ENCODE peak calls at places on chromosomes 11 and 22, in nine cellular contexts. K is stimulated activated CD8-positive, alpha-beta memory T cell treated with anti-CD3 and anti-CD28 coated beads, Interleukin-15, amount 100 ng/mL, for 4 hours; T is stimulated activated CD4-positive, alpha-beta T cell treated with anti-CD3 and anti-CD28 coated beads, TNF-alpha, amount 100 ng/mL, for 4 hours; L is effector memory CD4-positive, alpha-beta T cell; V is amygdala; F is LoVo; U is T-helper 1 cell; I is MV-4-11; P is activated CD8-positive, alpha-beta memory T cell treated with anti-CD3 and anti-CD28 coated beads for 1 hour. N is an unnamed sample.

GRCh38 chr11:17578958-17579357 is 31.9 kb downstream of the OTOG start:
- DNase-seq in I (no peak), T (no peak), L (no peak), K (no peak), V (no peak), F (no peak), U (no peak), P (no peak), N (no peak)

GRCh38 chr11:17517186-17517585 is 27.0 kb downstream of the USH1C start:
- DNase-seq in T (no peak), L (no peak), V (no peak), U (no peak), F (no peak), P (no peak), K (no peak), I (no peak), N (no peak)

GRCh38 chr11:121572581-121573059 is 119.9 kb upstream of the SORL1-AS1 start:
- DNase-seq in F (no peak), T (no peak), L (no peak), I (peak; percentile 37), U (no peak), K (no peak), P (no peak), V (no peak), N (no peak)

GRCh38 chr11:86623041-86623621 is 49.3 kb downstream of the ME3 start:
- DNase-seq in K (no peak), U (no peak), F (no peak), I (no peak), T (no peak), V (no peak), P (no peak), L (no peak), N (no peak)

GRCh38 chr22:46357711-46358505 is 22.4 kb downstream of the TRMU start:
- DNase-seq in F (no peak), P (no peak), L (no peak), T (no peak), U (no peak), V (no peak), I (no peak), K (no peak), N (no peak)

GRCh38 chr11:79931692-79932091 is 490.9 kb upstream of the TENM4 start:
- DNase-seq in K (no peak), I (no peak), L (no peak), F (no peak), T (no peak), V (no peak), U (no peak), P (no peak), N (no peak)

GRCh38 chr22:20777420-20778177 is 3.7 kb downstream of the SERPIND1 start:
- DNase-seq in T (no peak), V (no peak), U (no peak), F (peak; percentile 97), I (peak; percentile 72), P (no peak), L (no peak), K (no peak), N (no peak)

GRCh38 chr22:23376256-23376655 is 195.9 kb downstream of the BCR start:
- DNase-seq in K (no peak), V (no peak), I (peak; percentile 40), L (no peak), U (no peak), P (no peak), T (no peak), F (peak; percentile 2), N (no peak)

N was measured in activated gamma-delta T cell.